ENCODE peak calls at places on chromosomes 1 and 21, in six cellular contexts. N is H9, R is H1, B is IMR-90, H is neuronal stem cell, V is trophoblast cell. I is an unnamed sample.

GRCh38 chr1:151187205-151187604 is 2.8 kb downstream of the VPS72 start:
- DNase-seq in V (no peak), N (no peak), B (no peak), H (no peak), R (no peak), I (no peak)

GRCh38 chr1:910311-910880 is 13.3 kb upstream of the SAMD11 start:
- DNase-seq in B (no peak), R (no peak), N (no peak), V (no peak), H (no peak), I (no peak)

GRCh38 chr1:147611021-147611426 is 59.3 kb downstream of the ACP6 start:
- DNase-seq in N (no peak), H (no peak), R (no peak), V (no peak), B (no peak), I (no peak)

GRCh38 chr1:24294757-24295371 is 24.3 kb upstream of the GRHL3 start:
- DNase-seq in R (no peak), V (no peak), N (no peak), B (no peak), H (no peak), I (peak; percentile 94)

GRCh38 chr21:45072963-45073300 is 1.4 kb upstream of the ADARB1 start:
- DNase-seq in R (no peak), B (no peak), V (no peak), H (no peak), N (no peak), I (no peak)

GRCh38 chr1:32349211-32349708 is 13.0 kb downstream of the FAM229A start:
- DNase-seq in V (no peak), H (no peak), N (no peak), B (peak; percentile 81), R (no peak), I (peak; percentile 99)

GRCh38 chr1:153539395-153540093 is 1.2 kb downstream of the S100A5 start:
- DNase-seq in H (no peak), B (no peak), N (no peak), R (no peak), V (no peak), I (no peak)

GRCh38 chr1:111754964-111755320 is 759 bp upstream of the DDX20 start:
- DNase-seq in R (no peak), B (peak; percentile 39), V (peak; percentile 39), N (no peak), H (no peak), I (peak; percentile 77)

GRCh38 chr1:47713960-47714359 is 276.1 kb downstream of the FOXD2 start:
- DNase-seq in H (no peak), N (no peak), R (no peak), V (no peak), B (no peak), I (no peak)

GRCh38 chr21:41616063-41616591 is 108.2 kb upstream of the TMPRSS2 start:
- DNase-seq in H (no peak), B (peak; percentile 91), N (no peak), V (no peak), R (no peak), I (no peak)

GRCh38 chr21:44742418-44743153 is 31.2 kb upstream of the TSPEAR start:
- DNase-seq in N (no peak), B (peak; percentile 4), H (no peak), R (no peak), V (no peak), I (no peak)

GRCh38 chr1:64437453-64437852 is 32.5 kb upstream of the CACHD1 start:
- DNase-seq in V (no peak), R (no peak), B (no peak), H (no peak), N (no peak), I (no peak)

GRCh38 chr1:239719642-239720258 is 333.4 kb downstream of the CHRM3 start:
- DNase-seq in N (no peak), B (no peak), H (no peak), R (no peak), V (no peak), I (no peak)

GRCh38 chr1:203136409-203137042 is 9.0 kb downstream of the ADORA1 start:
- DNase-seq in B (no peak), N (no peak), H (no peak), V (no peak), R (no peak), I (no peak)

GRCh38 chr1:3022976-3023375 is 1.7 kb downstream of the ACTRT2 start:
- DNase-seq in N (no peak), H (no peak), B (no peak), V (no peak), R (no peak), I (no peak)

GRCh38 chr1:244347942-244348341 is 103.8 kb downstream of the ADSS2 start:
- DNase-seq in H (no peak), N (no peak), R (no peak), V (no peak), B (peak; percentile 33), I (peak; percentile 58)

GRCh38 chr1:15627343-15627988 is 10.2 kb downstream of the DDI2 start:
- DNase-seq in V (no peak), H (no peak), N (no peak), B (peak; percentile 26), R (no peak), I (peak; percentile 38)

GRCh38 chr1:243849089-243850012 is 692 bp downstream of the AKT3 start:
- DNase-seq in H (peak; percentile 46), N (peak; percentile 67), B (peak; percentile 71), V (peak; percentile 57), R (no peak), I (peak; percentile 82)

GRCh38 chr1:10941891-10942541 is 70.4 kb upstream of the TARDBP start:
- DNase-seq in H (peak; percentile 67), V (no peak), N (peak; percentile 76), B (no peak), R (no peak), I (peak; percentile 37)

GRCh38 chr1:83087851-83088250 is 911.1 kb downstream of the TTLL7 start:
- DNase-seq in B (no peak), R (no peak), V (peak; percentile 88), H (no peak), N (no peak), I (no peak)

GRCh38 chr21:38439336-38439900 is 58.9 kb downstream of the ERG start:
- DNase-seq in B (no peak), N (no peak), H (no peak), R (no peak), V (no peak), I (no peak)

GRCh38 chr1:8281843-8282509 is 35.9 kb upstream of the SLC45A1 start:
- DNase-seq in V (no peak), H (no peak), B (peak; percentile 16), R (no peak), N (no peak), I (no peak)

GRCh38 chr1:204649756-204650155 is 35.8 kb downstream of the LRRN2 start:
- DNase-seq in V (no peak), B (no peak), N (no peak), H (no peak), R (no peak), I (no peak)

GRCh38 chr1:115337633-115338456 is at the start of gene NGF:
- DNase-seq in B (peak; percentile 78), N (peak; percentile 80), R (peak; percentile 63), V (peak; percentile 4), H (peak; percentile 70), I (peak; percentile 46)

GRCh38 chr1:89894210-89894668 is 73.4 kb downstream of the LRRC8D start:
- DNase-seq in V (peak; percentile 83), B (peak; percentile 91), H (no peak), N (no peak), R (no peak), I (peak; percentile 80)

GRCh38 chr1:180233191-180234011 is 3.3 kb downstream of the LHX4 start:
- DNase-seq in N (no peak), R (no peak), H (no peak), V (no peak), B (no peak), I (no peak)

GRCh38 chr21:45874716-45875415 is 106.7 kb upstream of the COL6A1 start:
- DNase-seq in N (no peak), R (no peak), V (peak; percentile 41), B (peak; percentile 98), H (no peak), I (peak; percentile 98)

GRCh38 chr21:27648560-27648959 is 681.7 kb upstream of the ADAMTS5 start:
- DNase-seq in H (no peak), V (no peak), R (no peak), N (no peak), B (peak; percentile 90), I (peak; percentile 97)
- H4K91ac ChIP-seq in H (no peak overlapping the region), V (no peak overlapping the region), R (no peak overlapping the region), N (no peak overlapping the region), B (no peak overlapping the region), I (no peak overlapping the region)

GRCh38 chr1:58621375-58621774 is 44.3 kb upstream of the TACSTD2 start:
- DNase-seq in V (no peak), H (no peak), B (no peak), N (no peak), R (no peak), I (no peak)
- H4K91ac ChIP-seq in V (no peak overlapping the region), H (no peak overlapping the region), B (no peak overlapping the region), N (no peak overlapping the region), R (no peak overlapping the region), I (no peak overlapping the region)

GRCh38 chr1:75985827-75986226 is 53.6 kb upstream of the ASB17 start:
- DNase-seq in B (peak; percentile 47), N (no peak), V (no peak), R (no peak), H (no peak), I (peak; percentile 26)

GRCh38 chr1:75989130-75989529 is 56.9 kb upstream of the ASB17 start:
- DNase-seq in N (no peak), R (no peak), V (no peak), B (no peak), H (no peak), I (no peak)

GRCh38 chr1:75986478-75986877 is 54.3 kb upstream of the ASB17 start:
- DNase-seq in V (no peak), B (no peak), H (no peak), N (no peak), R (no peak), I (no peak)

GRCh38 chr1:75981188-75981897 is 49.1 kb upstream of the ASB17 start:
- DNase-seq in R (no peak), V (no peak), B (no peak), N (no peak), H (no peak), I (no peak)

GRCh38 chr1:75984781-75985180 is 52.6 kb upstream of the ASB17 start:
- DNase-seq in B (no peak), N (no peak), R (no peak), H (no peak), V (no peak), I (no peak)
- H4K91ac ChIP-seq in B (no peak overlapping the region), N (no peak overlapping the region), R (no peak overlapping the region), H (no peak overlapping the region), V (no peak overlapping the region), I (no peak overlapping the region)

GRCh38 chr1:209673631-209674417 is 1.4 kb upstream of the G0S2 start:
- DNase-seq in R (no peak), N (no peak), V (no peak), H (no peak), B (no peak), I (no peak)

GRCh38 chr1:209667103-209667502 is 8.1 kb upstream of the G0S2 start:
- DNase-seq in N (no peak), V (no peak), B (no peak), H (no peak), R (no peak), I (no peak)

GRCh38 chr1:209667701-209668100 is 7.5 kb upstream of the G0S2 start:
- DNase-seq in H (no peak), B (no peak), V (no peak), R (no peak), N (no peak), I (peak; percentile 47)

GRCh38 chr1:209672705-209673630 is 2.2 kb upstream of the G0S2 start:
- DNase-seq in R (no peak), N (no peak), V (no peak), B (no peak), H (no peak), I (no peak)

GRCh38 chr1:209670441-209671082 is 4.7 kb upstream of the G0S2 start:
- DNase-seq in H (no peak), R (no peak), N (no peak), B (no peak), V (no peak), I (no peak)
- H4K91ac ChIP-seq in H (no peak overlapping the region), R (no peak overlapping the region), N (no peak overlapping the region), B (no peak overlapping the region), V (no peak overlapping the region), I (no peak overlapping the region)

I was measured in mesenchymal stem cell.